ENCODE peak calls at places on chromosomes 3 and 15, in seven cellular contexts. O is transverse colon, A is spleen, X is IMR-90, D is stomach, B is HCT116, W is adrenal gland. H is an unnamed sample. For H3K36me3 and H3K4me1, the result is how much of the 10 kb centered on the place peaks cover.

GRCh38 chr3:72606005-72606800 is 242.0 kb downstream of the SHQ1 start:
- DNase-seq in O (no peak), A (no peak), X (no peak), D (no peak), B (no peak), W (no peak), H (no peak)

GRCh38 chr3:77392181-77392580 is 352.3 kb downstream of the ROBO2 start:
- DNase-seq in O (no peak), A (no peak), X (no peak), D (no peak), B (no peak), W (no peak), H (no peak)

GRCh38 chr15:27770769-27771554 is 328.2 kb downstream of the OCA2 start:
- DNase-seq in O (no peak), A (no peak), X (no peak), D (no peak), B (no peak), W (no peak), H (no peak)

GRCh38 chr3:9861626-9862130 is 17.9 kb upstream of the RPUSD3 start:
- DNase-seq in O (no peak), A (peak), X (no peak), D (no peak), B (no peak), W (no peak), H (no peak)

GRCh38 chr3:153927107-153927506 is 194.1 kb upstream of the ARHGEF26 start:
- DNase-seq in O (no peak), A (no peak), X (peak), D (no peak), B (peak), W (no peak), H (no peak)

GRCh38 chr15:63491116-63491817 is 13.1 kb upstream of the USP3 start:
- DNase-seq in O (no peak), A (peak), X (no peak), D (no peak), B (no peak), W (no peak), H (no peak)

GRCh38 chr15:90354986-90355385 is 2.9 kb downstream of the ZNF774 start:
- DNase-seq in O (no peak), A (no peak), X (no peak), D (no peak), B (no peak), W (no peak), H (no peak)

GRCh38 chr15:71680079-71680461 is 130.3 kb upstream of the NR2E3 start:
- DNase-seq in O (no peak), A (no peak), X (no peak), D (peak), B (no peak), W (no peak), H (no peak)

GRCh38 chr3:105791919-105792786 is 76.7 kb downstream of the CBLB start:
- DNase-seq in O (peak), A (no peak), X (peak), D (peak), B (no peak), W (peak), H (peak)

GRCh38 chr3:29064085-29064484 is 216.8 kb upstream of the RBMS3 start:
- DNase-seq in O (no peak), A (no peak), X (peak), D (no peak), B (no peak), W (no peak), H (no peak)

GRCh38 chr3:27072943-27073725 is 296.0 kb downstream of the NEK10 start:
- DNase-seq in O (no peak), A (no peak), X (no peak), D (no peak), B (no peak), W (no peak), H (no peak)

DNA sequence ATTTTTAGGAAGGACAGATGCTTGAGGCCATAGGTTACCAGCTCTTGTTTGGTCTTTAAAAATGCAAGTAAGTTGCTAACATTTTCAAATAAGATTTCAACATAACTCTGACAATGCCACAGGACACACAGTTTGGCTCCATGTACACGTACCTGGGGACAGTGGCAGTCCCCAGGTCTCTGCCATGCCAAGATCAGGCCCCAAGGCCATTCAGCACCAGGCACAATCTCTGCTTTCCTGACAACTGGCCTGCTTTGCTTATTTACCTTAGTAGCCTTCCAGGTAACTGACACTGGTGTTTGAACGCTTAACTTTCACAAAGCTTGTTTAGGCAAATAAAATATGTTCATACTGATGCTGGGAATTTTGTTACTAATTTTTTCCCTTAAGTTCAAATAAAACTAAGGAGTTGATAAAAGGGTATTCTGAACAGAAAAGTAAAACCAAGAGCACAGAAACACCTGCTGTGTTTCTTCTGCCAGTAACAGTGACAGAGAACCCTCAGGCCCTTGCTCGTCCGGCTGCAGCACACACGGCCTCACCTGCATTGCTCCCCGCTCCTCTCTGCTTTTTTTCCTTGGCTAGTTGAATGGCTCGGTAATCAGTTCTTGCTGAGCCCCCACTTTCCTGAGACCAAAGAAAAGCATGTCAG is 16.5 kb downstream of the ZXDC start:
- DNase-seq in O (no peak), A (peak), X (no peak), D (no peak), B (no peak), W (no peak), H (no peak)
- H3K36me3 ChIP-seq in O (under half), A (half or more), X (half or more), D (half or more), B (half or more), W (half or more), H (under half)

GRCh38 chr15:94026458-94026967 is 204.8 kb upstream of the MCTP2 start:
- DNase-seq in O (no peak), A (no peak), X (peak), D (no peak), B (no peak), W (no peak), H (peak)

GRCh38 chr15:94019062-94019461 is 212.3 kb upstream of the MCTP2 start:
- DNase-seq in O (no peak), A (no peak), X (no peak), D (no peak), B (no peak), W (no peak), H (peak)

GRCh38 chr15:94021621-94022320 is 209.6 kb upstream of the MCTP2 start:
- DNase-seq in O (no peak), A (no peak), X (no peak), D (no peak), B (no peak), W (no peak), H (peak)

GRCh38 chr15:94027571-94027970 is 203.8 kb upstream of the MCTP2 start:
- DNase-seq in O (no peak), A (no peak), X (no peak), D (no peak), B (no peak), W (no peak), H (no peak)

DNA sequence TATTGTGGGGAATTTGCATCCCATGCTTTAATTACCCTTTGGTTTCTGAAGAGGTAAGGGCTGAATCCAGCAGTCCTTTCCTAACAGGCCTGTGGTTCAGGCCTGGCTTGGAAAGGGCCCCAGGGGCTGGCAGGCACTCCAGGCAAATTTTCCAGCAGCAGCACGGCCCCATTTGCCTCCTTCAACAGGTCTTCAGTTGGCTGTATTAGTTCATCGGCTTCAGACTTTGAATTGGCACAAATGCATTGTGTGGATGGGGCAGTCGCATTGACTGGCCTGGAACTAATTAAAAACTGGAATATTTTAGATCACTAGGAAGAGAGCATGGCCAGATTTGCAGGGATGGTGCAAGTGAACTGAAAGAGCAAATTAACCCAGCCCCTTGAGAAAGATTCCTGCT is 207.8 kb upstream of the MCTP2 start:
- DNase-seq in O (no peak), A (no peak), X (no peak), D (no peak), B (no peak), W (no peak), H (no peak)
- TF ChIP-seq POLR2A in O (no peak), A (no peak), X (no peak), D (no peak), B (no peak), W (no peak), H (no peak)

DNA sequence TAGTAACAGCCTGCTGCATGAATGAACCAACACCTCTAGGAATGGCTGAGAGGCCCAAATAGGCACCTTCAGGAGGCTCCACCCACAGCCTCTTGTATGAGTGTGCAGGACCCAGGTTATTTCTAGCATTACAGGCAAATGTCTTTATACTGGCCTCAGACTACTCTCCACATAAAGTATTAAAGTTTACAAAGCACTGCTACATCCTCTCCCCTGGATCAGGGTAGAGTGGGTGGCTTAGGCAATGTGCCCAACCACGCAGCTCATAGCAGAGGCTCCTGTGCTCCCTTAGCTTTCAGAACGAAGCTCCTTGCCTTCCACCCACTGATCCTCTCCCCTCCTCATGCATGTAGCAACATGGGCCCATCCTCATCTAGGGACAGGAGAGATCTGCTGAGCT is 16.3 kb downstream of the TMEM43 start:
- DNase-seq in O (no peak), A (no peak), X (peak), D (no peak), B (no peak), W (no peak), H (no peak)
- H3K4me1 ChIP-seq in O (under half), A (under half), X (under half), D (half or more), B (under half), W (under half), H (under half)

GRCh38 chr15:80199366-80199765 is 46.6 kb downstream of the FAH start:
- DNase-seq in O (no peak), A (no peak), X (no peak), D (no peak), B (no peak), W (no peak), H (no peak)
- H3K36me3 ChIP-seq in O (under half), A (under half), X (under half), D (under half), B (under half), W (under half), H (under half)

H was measured in sigmoid colon.